ENCODE peak calls at places on chromosomes 12 and 14, in six cellular contexts. One of them, this sample, is unnamed.
A peak's percentile ranks its signal among the peaks of the same experiment; 100 is the strongest.

GRCh38 chr14:90726656-90727055 is 89.6 kb downstream of the TTC7B start:
- DNase-seq in IMR-90: peak; percentile 37
- DNase-seq in fibroblast of lung: peak; percentile 74
- DNase-seq in OCI-LY7: no peak
- DNase-seq in lung: peak; percentile 59
- DNase-seq in uterus: peak; percentile 52
- DNase-seq in this sample: no peak

GRCh38 chr12:89117448-89118034 is 234.8 kb downstream of the DUSP6 start:
- DNase-seq in uterus: no peak
- DNase-seq in OCI-LY7: no peak
- DNase-seq in lung: peak; percentile 36
- DNase-seq in IMR-90: peak; percentile 2
- DNase-seq in fibroblast of lung: no peak
- DNase-seq in this sample: no peak

GRCh38 chr12:88552672-88553079 is 27.6 kb downstream of the KITLG start:
- DNase-seq in fibroblast of lung: peak; percentile 77
- DNase-seq in uterus: no peak
- DNase-seq in OCI-LY7: no peak
- DNase-seq in IMR-90: peak; percentile 55
- DNase-seq in lung: no peak
- DNase-seq in this sample: no peak

GRCh38 chr12:118650586-118650960 is 274.2 kb downstream of the SUDS3 start:
- DNase-seq in fibroblast of lung: no peak
- DNase-seq in uterus: no peak
- DNase-seq in lung: no peak
- DNase-seq in IMR-90: no peak
- DNase-seq in OCI-LY7: no peak
- DNase-seq in this sample: no peak

GRCh38 chr14:85254718-85255117 is 275.2 kb upstream of the FLRT2 start:
- DNase-seq in uterus: no peak
- DNase-seq in fibroblast of lung: no peak
- DNase-seq in lung: no peak
- DNase-seq in OCI-LY7: no peak
- DNase-seq in IMR-90: no peak
- DNase-seq in this sample: no peak

GRCh38 chr14:79567306-79567705 is 644.0 kb downstream of the DIO2 start:
- DNase-seq in uterus: no peak
- DNase-seq in lung: no peak
- DNase-seq in fibroblast of lung: no peak
- DNase-seq in IMR-90: no peak
- DNase-seq in OCI-LY7: no peak
- DNase-seq in this sample: no peak

GRCh38 chr12:104699489-104700194 is 242.9 kb downstream of the CHST11 start:
- DNase-seq in uterus: no peak
- DNase-seq in fibroblast of lung: peak; percentile 29
- DNase-seq in OCI-LY7: peak; percentile 48
- DNase-seq in lung: no peak
- DNase-seq in IMR-90: peak; percentile 13
- DNase-seq in this sample: no peak

GRCh38 chr12:59044791-59045190 is 124.5 kb upstream of the LRIG3 start:
- DNase-seq in OCI-LY7: no peak
- DNase-seq in uterus: no peak
- DNase-seq in lung: no peak
- DNase-seq in IMR-90: no peak
- DNase-seq in fibroblast of lung: peak; percentile 60
- DNase-seq in this sample: no peak

GRCh38 chr14:65015391-65015790 is 28.7 kb downstream of the FNTB start:
- DNase-seq in uterus: no peak
- DNase-seq in fibroblast of lung: no peak
- DNase-seq in lung: no peak
- DNase-seq in OCI-LY7: no peak
- DNase-seq in IMR-90: no peak
- DNase-seq in this sample: no peak

GRCh38 chr12:24431872-24432271 is 482.4 kb upstream of the SOX5 start:
- DNase-seq in fibroblast of lung: no peak
- DNase-seq in uterus: no peak
- DNase-seq in IMR-90: no peak
- DNase-seq in lung: no peak
- DNase-seq in OCI-LY7: no peak
- DNase-seq in this sample: no peak

GRCh38 chr12:24425601-24425970 is 476.1 kb upstream of the SOX5 start:
- DNase-seq in uterus: no peak
- DNase-seq in fibroblast of lung: peak; percentile 78
- DNase-seq in lung: no peak
- DNase-seq in OCI-LY7: no peak
- DNase-seq in IMR-90: peak; percentile 86
- DNase-seq in this sample: no peak

GRCh38 chr12:24424889-24425600 is 475.6 kb upstream of the SOX5 start:
- DNase-seq in IMR-90: no peak
- DNase-seq in fibroblast of lung: peak; percentile 18
- DNase-seq in OCI-LY7: no peak
- DNase-seq in lung: no peak
- DNase-seq in uterus: no peak
- DNase-seq in this sample: no peak

GRCh38 chr12:24424376-24424775 is 474.9 kb upstream of the SOX5 start:
- DNase-seq in fibroblast of lung: no peak
- DNase-seq in uterus: no peak
- DNase-seq in lung: no peak
- DNase-seq in IMR-90: no peak
- DNase-seq in OCI-LY7: no peak
- DNase-seq in this sample: no peak

GRCh38 chr12:24427776-24428175 is 478.3 kb upstream of the SOX5 start:
- DNase-seq in OCI-LY7: no peak
- DNase-seq in lung: no peak
- DNase-seq in uterus: no peak
- DNase-seq in fibroblast of lung: no peak
- DNase-seq in IMR-90: no peak
- DNase-seq in this sample: no peak
- H3K9me3 ChIP-seq in OCI-LY7: no peaks in the 10 kb centered on the region
- H3K9me3 ChIP-seq in lung: no peaks in the 10 kb centered on the region
- H3K9me3 ChIP-seq in uterus: no peaks in the 10 kb centered on the region
- H3K9me3 ChIP-seq in fibroblast of lung: no peaks in the 10 kb centered on the region
- H3K9me3 ChIP-seq in IMR-90: no peaks in the 10 kb centered on the region
- H3K9me3 ChIP-seq in this sample: no peaks in the 10 kb centered on the region

GRCh38 chr14:104714066-104714465 is 10.0 kb upstream of the ADSS1 start:
- DNase-seq in uterus: no peak
- DNase-seq in lung: no peak
- DNase-seq in OCI-LY7: no peak
- DNase-seq in fibroblast of lung: no peak
- DNase-seq in IMR-90: no peak
- DNase-seq in this sample: no peak

GRCh38 chr14:104715416-104715815 is 8.6 kb upstream of the ADSS1 start:
- DNase-seq in IMR-90: no peak
- DNase-seq in lung: no peak
- DNase-seq in OCI-LY7: no peak
- DNase-seq in uterus: no peak
- DNase-seq in fibroblast of lung: no peak
- DNase-seq in this sample: no peak

GRCh38 chr14:104715871-104716270 is 8.2 kb upstream of the ADSS1 start:
- DNase-seq in OCI-LY7: no peak
- DNase-seq in IMR-90: no peak
- DNase-seq in uterus: no peak
- DNase-seq in lung: no peak
- DNase-seq in fibroblast of lung: no peak
- DNase-seq in this sample: no peak

GRCh38 chr14:104714681-104715080 is 9.3 kb upstream of the ADSS1 start:
- DNase-seq in uterus: no peak
- DNase-seq in OCI-LY7: no peak
- DNase-seq in IMR-90: no peak
- DNase-seq in lung: no peak
- DNase-seq in fibroblast of lung: no peak
- DNase-seq in this sample: no peak

GRCh38 chr14:104712881-104713734 is 10.9 kb upstream of the ADSS1 start:
- DNase-seq in OCI-LY7: no peak
- DNase-seq in lung: no peak
- DNase-seq in uterus: no peak
- DNase-seq in IMR-90: no peak
- DNase-seq in fibroblast of lung: no peak
- DNase-seq in this sample: no peak
- H3K36me3 ChIP-seq in OCI-LY7: peaks cover 14% of the 10 kb centered on the region
- H3K36me3 ChIP-seq in lung: no peaks in the 10 kb centered on the region
- H3K36me3 ChIP-seq in uterus: no peaks in the 10 kb centered on the region
- H3K36me3 ChIP-seq in IMR-90: peaks cover 66% of the 10 kb centered on the region
- H3K36me3 ChIP-seq in fibroblast of lung: peaks cover 59% of the 10 kb centered on the region
- H3K36me3 ChIP-seq in this sample: peaks cover 58% of the 10 kb centered on the region

GRCh38 chr12:34402899-34403705 is 380.8 kb downstream of the ALG10 start:
- DNase-seq in lung: peak; percentile 27
- DNase-seq in IMR-90: no peak
- DNase-seq in fibroblast of lung: no peak
- DNase-seq in OCI-LY7: no peak
- DNase-seq in uterus: peak; percentile 1
- DNase-seq in this sample: no peak

GRCh38 chr12:34402228-34402898 is 380.1 kb downstream of the ALG10 start:
- DNase-seq in IMR-90: no peak
- DNase-seq in OCI-LY7: no peak
- DNase-seq in fibroblast of lung: no peak
- DNase-seq in uterus: peak; percentile 8
- DNase-seq in lung: peak; percentile 24
- DNase-seq in this sample: no peak

GRCh38 chr12:34400986-34401658 is 378.8 kb downstream of the ALG10 start:
- DNase-seq in uterus: peak; percentile 1
- DNase-seq in fibroblast of lung: no peak
- DNase-seq in lung: peak; percentile 14
- DNase-seq in IMR-90: no peak
- DNase-seq in OCI-LY7: no peak
- DNase-seq in this sample: no peak

GRCh38 chr12:34400423-34400881 is 378.2 kb downstream of the ALG10 start:
- DNase-seq in lung: peak; percentile 16
- DNase-seq in IMR-90: no peak
- DNase-seq in fibroblast of lung: no peak
- DNase-seq in uterus: peak; percentile 4
- DNase-seq in OCI-LY7: no peak
- DNase-seq in this sample: no peak

DNA sequence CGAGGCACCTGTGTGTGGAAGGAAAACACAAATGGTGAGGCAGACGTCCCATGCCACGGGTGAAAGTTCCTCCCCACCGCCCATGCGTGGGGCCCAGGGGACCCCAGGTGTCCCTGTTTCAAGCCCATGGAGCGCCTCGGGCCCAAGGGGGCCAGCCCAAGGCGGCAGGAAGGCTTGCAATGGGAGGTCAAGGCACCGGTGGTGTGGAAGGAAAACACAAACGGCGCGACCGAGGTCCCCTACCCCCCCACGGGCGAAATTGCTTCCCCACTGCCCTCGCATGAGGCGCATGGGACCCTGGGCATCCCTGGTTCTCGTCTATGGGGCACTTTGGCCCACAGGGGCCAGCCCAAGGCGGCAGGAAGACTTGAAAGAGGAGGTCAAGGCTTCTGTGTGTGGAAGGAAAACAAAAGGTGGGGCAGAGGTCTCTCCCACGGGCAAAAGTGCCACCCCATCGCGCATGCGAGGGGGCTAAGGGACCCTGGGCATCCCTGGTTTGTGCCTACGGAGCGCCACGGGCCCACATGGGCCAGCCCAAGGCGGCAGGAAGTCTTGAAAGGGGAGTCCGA is 379.4 kb downstream of the ALG10 start:
- DNase-seq in IMR-90: no peak
- DNase-seq in fibroblast of lung: no peak
- DNase-seq in OCI-LY7: no peak
- DNase-seq in lung: peak; percentile 26
- DNase-seq in uterus: peak; percentile 4
- DNase-seq in this sample: no peak
- H3K9me3 ChIP-seq in IMR-90: peaks cover 76% of the 10 kb centered on the region
- H3K9me3 ChIP-seq in fibroblast of lung: no peaks in the 10 kb centered on the region
- H3K9me3 ChIP-seq in OCI-LY7: no peaks in the 10 kb centered on the region
- H3K9me3 ChIP-seq in lung: no peaks in the 10 kb centered on the region
- H3K9me3 ChIP-seq in uterus: no peaks in the 10 kb centered on the region
- H3K9me3 ChIP-seq in this sample: peaks cover 22% of the 10 kb centered on the region

GRCh38 chr12:132754555-132754954 is 7.1 kb downstream of the ANKLE2 start:
- DNase-seq in uterus: no peak
- DNase-seq in lung: no peak
- DNase-seq in IMR-90: no peak
- DNase-seq in OCI-LY7: no peak
- DNase-seq in fibroblast of lung: no peak
- DNase-seq in this sample: no peak
- H3K36me3 ChIP-seq in uterus: no peaks in the 10 kb centered on the region
- H3K36me3 ChIP-seq in lung: peaks cover 20% of the 10 kb centered on the region
- H3K36me3 ChIP-seq in IMR-90: peaks cover 31% of the 10 kb centered on the region
- H3K36me3 ChIP-seq in OCI-LY7: peaks cover 98% of the 10 kb centered on the region
- H3K36me3 ChIP-seq in fibroblast of lung: peaks cover 15% of the 10 kb centered on the region
- H3K36me3 ChIP-seq in this sample: peaks cover 53% of the 10 kb centered on the region

GRCh38 chr12:133081408-133081806 is 684 bp downstream of the ZNF140 start:
- DNase-seq in uterus: peak; percentile 20
- DNase-seq in fibroblast of lung: no peak
- DNase-seq in OCI-LY7: peak; percentile 23
- DNase-seq in lung: peak; percentile 31
- DNase-seq in IMR-90: no peak
- DNase-seq in this sample: no peak

GRCh38 chr12:133083345-133083744 is 2.6 kb downstream of the ZNF140 start:
- DNase-seq in fibroblast of lung: no peak
- DNase-seq in uterus: no peak
- DNase-seq in lung: no peak
- DNase-seq in IMR-90: no peak
- DNase-seq in OCI-LY7: no peak
- DNase-seq in this sample: no peak

GRCh38 chr12:133080051-133080618 is 588 bp upstream of the ZNF140 start:
- DNase-seq in uterus: peak; percentile 98
- DNase-seq in fibroblast of lung: peak; percentile 100
- DNase-seq in IMR-90: peak; percentile 99
- DNase-seq in OCI-LY7: peak; percentile 99
- DNase-seq in lung: peak; percentile 98
- DNase-seq in this sample: peak; percentile 96

DNA sequence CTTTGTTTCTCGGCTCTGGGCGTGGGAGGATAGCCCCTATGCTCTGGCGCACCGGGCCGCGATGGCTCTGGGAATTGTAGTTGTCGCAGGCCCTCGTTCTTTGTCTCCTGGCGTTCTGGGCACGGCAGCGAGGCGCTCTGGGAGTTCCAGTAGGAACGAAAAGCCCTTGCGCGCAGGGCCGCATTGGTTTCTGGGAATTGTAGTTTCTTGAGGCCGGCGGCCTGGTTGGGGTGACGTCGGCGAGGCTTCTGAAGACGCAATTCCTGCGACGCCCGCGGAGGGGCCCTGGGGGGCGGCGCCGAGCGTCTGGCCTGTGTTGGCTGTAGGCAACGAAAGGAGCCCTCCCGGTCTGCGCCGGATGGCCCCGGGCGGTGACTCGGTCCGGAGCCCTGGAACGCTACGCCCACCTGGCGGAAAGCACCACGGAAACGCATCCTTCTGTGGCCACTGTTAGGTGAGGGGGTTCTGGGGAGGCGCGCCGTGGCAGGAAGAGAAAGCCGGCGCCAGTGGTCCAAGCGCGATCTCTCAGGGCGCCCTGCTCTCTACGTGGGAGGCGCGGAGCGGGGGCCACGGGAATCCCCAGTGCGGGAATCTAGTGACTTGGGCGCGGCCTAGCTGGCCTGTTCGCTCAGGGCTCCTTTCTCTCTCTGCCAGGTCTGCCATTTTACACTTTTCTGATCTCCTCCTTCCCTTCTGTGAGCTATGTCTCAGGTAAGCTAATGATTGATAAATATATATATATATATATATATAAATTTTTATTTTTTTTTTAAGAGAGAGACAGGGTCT is at the start of gene ZNF140:
- DNase-seq in IMR-90: peak; percentile 96
- DNase-seq in fibroblast of lung: peak; percentile 98
- DNase-seq in uterus: peak; percentile 95
- DNase-seq in OCI-LY7: peak; percentile 98
- DNase-seq in lung: peak; percentile 95
- DNase-seq in this sample: peak; percentile 87
- H3K9me3 ChIP-seq in IMR-90: peaks cover 46% of the 10 kb centered on the region
- H3K9me3 ChIP-seq in fibroblast of lung: no peaks in the 10 kb centered on the region
- H3K9me3 ChIP-seq in uterus: no peaks in the 10 kb centered on the region
- H3K9me3 ChIP-seq in OCI-LY7: peaks cover 65% of the 10 kb centered on the region
- H3K9me3 ChIP-seq in lung: peaks cover 31% of the 10 kb centered on the region
- H3K9me3 ChIP-seq in this sample: peaks cover 77% of the 10 kb centered on the region